ENCODE peak calls at places on chromosomes 1 and 21, in seven cellular contexts. S is fibroblast of pulmonary artery; E is ecto neural progenitor cell; F is EL; W is activated naive CD8-positive, alpha-beta T cell treated with anti-CD3 and anti-CD28 coated beads for 36 hours; K is activated CD4-positive, CD25-positive, alpha-beta regulatory T cell; X is neural progenitor cell. T is an unnamed sample.

GRCh38 chr1:117587479-117588356 is 18.1 kb upstream of the TENT5C start:
- DNase-seq in S (no peak), E (no peak), F (no peak), W (no peak), K (no peak), X (no peak), T (no peak)

GRCh38 chr1:173570370-173571030 is 32.4 kb downstream of the SLC9C2 start:
- DNase-seq in S (no peak), E (no peak), F (no peak), W (peak), K (no peak), X (no peak), T (no peak)

GRCh38 chr1:2544093-2544874 is 11.9 kb upstream of the TNFRSF14 start:
- DNase-seq in S (no peak), E (peak), F (no peak), W (no peak), K (no peak), X (no peak), T (no peak)

GRCh38 chr21:41668686-41669532 is 97.9 kb downstream of the RIPK4 start:
- DNase-seq in S (no peak), E (no peak), F (no peak), W (no peak), K (no peak), X (no peak), T (no peak)

GRCh38 chr21:32597205-32597604 is 11.9 kb upstream of the TCP10L start:
- DNase-seq in S (peak), E (no peak), F (peak), W (no peak), K (no peak), X (no peak), T (no peak)

GRCh38 chr1:67479146-67479891 is 49.1 kb upstream of the SERBP1 start:
- DNase-seq in S (peak), E (no peak), F (peak), W (peak), K (no peak), X (no peak), T (no peak)

GRCh38 chr1:4045397-4046010 is 145.4 kb upstream of the C1orf174 start:
- DNase-seq in S (no peak), E (no peak), F (no peak), W (no peak), K (no peak), X (no peak), T (no peak)

GRCh38 chr1:245288796-245289195 is 134.0 kb downstream of the KIF26B start:
- DNase-seq in S (no peak), E (no peak), F (no peak), W (no peak), K (no peak), X (no peak), T (no peak)

GRCh38 chr1:114509596-114510234 is 1.3 kb downstream of the TRIM33 start:
- DNase-seq in S (no peak), E (no peak), F (no peak), W (no peak), K (no peak), X (no peak), T (no peak)

GRCh38 chr1:93593868-93594602 is 87.6 kb downstream of the BCAR3 start:
- DNase-seq in S (no peak), E (no peak), F (peak), W (no peak), K (no peak), X (no peak), T (no peak)

GRCh38 chr1:116569776-116570357 is 959 bp downstream of the CD58 start:
- DNase-seq in S (no peak), E (no peak), F (no peak), W (no peak), K (no peak), X (peak), T (no peak)

GRCh38 chr21:31136891-31137290 is 98.6 kb upstream of the KRTAP19-8 start:
- DNase-seq in S (peak), E (no peak), F (no peak), W (no peak), K (no peak), X (no peak), T (no peak)

GRCh38 chr1:241837413-241837812 is 10.6 kb upstream of the EXO1 start:
- DNase-seq in S (no peak), E (no peak), F (no peak), W (no peak), K (no peak), X (no peak), T (no peak)

GRCh38 chr1:41652346-41653124 is 168.1 kb upstream of the EDN2 start:
- DNase-seq in S (no peak), E (no peak), F (no peak), W (no peak), K (no peak), X (no peak), T (no peak)

GRCh38 chr1:22611530-22611947 is 24.9 kb upstream of the C1QA start:
- DNase-seq in S (peak), E (peak), F (peak), W (peak), K (no peak), X (peak), T (no peak)

GRCh38 chr1:225822655-225823403 is 12.9 kb downstream of the EPHX1 start:
- DNase-seq in S (no peak), E (no peak), F (no peak), W (no peak), K (no peak), X (no peak), T (no peak)

GRCh38 chr1:34867421-34867820 is 7.9 kb upstream of the SMIM12 start:
- DNase-seq in S (no peak), E (no peak), F (no peak), W (no peak), K (no peak), X (no peak), T (no peak)

GRCh38 chr1:28602536-28603439 is 10.7 kb downstream of the RAB42 start:
- DNase-seq in S (peak), E (no peak), F (peak), W (no peak), K (no peak), X (peak), T (no peak)

GRCh38 chr1:16451868-16452528 is 11.5 kb downstream of the NECAP2 start:
- DNase-seq in S (no peak), E (no peak), F (no peak), W (no peak), K (no peak), X (no peak), T (no peak)

GRCh38 chr1:156527584-156527983 is 27.0 kb upstream of the MEF2D start:
- DNase-seq in S (no peak), E (no peak), F (no peak), W (no peak), K (no peak), X (no peak), T (no peak)

GRCh38 chr1:99755664-99756063 is 10.8 kb downstream of the FRRS1 start:
- DNase-seq in S (no peak), E (no peak), F (no peak), W (no peak), K (no peak), X (no peak), T (no peak)

GRCh38 chr1:35261412-35262120 is 6.9 kb upstream of the ZMYM4 start:
- DNase-seq in S (no peak), E (no peak), F (no peak), W (no peak), K (no peak), X (no peak), T (no peak)

GRCh38 chr1:119367332-119368124 is 1.1 kb upstream of the HAO2 start:
- DNase-seq in S (peak), E (no peak), F (peak), W (no peak), K (no peak), X (peak), T (no peak)

GRCh38 chr1:226640737-226641136 is 92.2 kb downstream of the STUM start:
- DNase-seq in S (no peak), E (no peak), F (no peak), W (no peak), K (no peak), X (no peak), T (no peak)

GRCh38 chr1:65319141-65319540 is 9.8 kb downstream of the DNAJC6 start:
- DNase-seq in S (no peak), E (no peak), F (no peak), W (no peak), K (no peak), X (no peak), T (no peak)

GRCh38 chr1:101463195-101463594 is 226.4 kb downstream of the S1PR1 start:
- DNase-seq in S (no peak), E (no peak), F (peak), W (no peak), K (no peak), X (no peak), T (no peak)

GRCh38 chr1:161137881-161138280 is 5.4 kb upstream of the DEDD start:
- DNase-seq in S (no peak), E (no peak), F (no peak), W (no peak), K (no peak), X (no peak), T (no peak)

GRCh38 chr1:67856921-67857320 is 23.7 kb upstream of the GNG12 start:
- DNase-seq in S (no peak), E (no peak), F (no peak), W (no peak), K (no peak), X (no peak), T (no peak)